ENCODE peak calls at places on chromosomes 11 and 22, in seven cellular contexts. X is GM23338, M is transverse colon, S is HCT116, C is suprapubic skin, K is Panc1, Y is sigmoid colon. V is an unnamed sample.

GRCh38 chr11:128621491-128622136 is 34.3 kb upstream of the ETS1 start:
- DNase-seq in X (no peak), M (no peak), S (no peak), C (no peak), K (no peak), Y (peak), V (no peak)

GRCh38 chr22:48197189-48197690 is 1434.8 kb downstream of the TBC1D22A start:
- DNase-seq in X (no peak), M (no peak), S (no peak), C (no peak), K (no peak), Y (no peak), V (no peak)

GRCh38 chr11:69956669-69957190 is 121.4 kb upstream of the ANO1 start:
- DNase-seq in X (no peak), M (no peak), S (no peak), C (no peak), K (no peak), Y (no peak), V (no peak)

GRCh38 chr11:124646148-124646547 is 23.5 kb downstream of the TBRG1 start:
- DNase-seq in X (no peak), M (no peak), S (no peak), C (no peak), K (no peak), Y (no peak), V (no peak)

GRCh38 chr11:84498016-84498415 is 1129.1 kb downstream of the DLG2 start:
- DNase-seq in X (no peak), M (no peak), S (no peak), C (no peak), K (no peak), Y (no peak), V (no peak)

GRCh38 chr11:126655807-126656128 is 300.3 kb downstream of the ST3GAL4 start:
- DNase-seq in X (no peak), M (no peak), S (no peak), C (no peak), K (no peak), Y (no peak), V (no peak)

GRCh38 chr11:16093889-16094653 is 262.3 kb downstream of the SOX6 start:
- DNase-seq in X (no peak), M (no peak), S (no peak), C (no peak), K (no peak), Y (no peak), V (no peak)

GRCh38 chr11:5967708-5968107 is 586 bp downstream of the OR56A5 start:
- DNase-seq in X (no peak), M (no peak), S (no peak), C (no peak), K (no peak), Y (no peak), V (no peak)

GRCh38 chr11:117618956-117619355 is 178.1 kb downstream of the DSCAML1 start:
- DNase-seq in X (peak), M (no peak), S (no peak), C (no peak), K (no peak), Y (peak), V (no peak)

GRCh38 chr11:133895551-133895950 is 50.2 kb upstream of the SPATA19 start:
- DNase-seq in X (peak), M (no peak), S (no peak), C (peak), K (no peak), Y (peak), V (no peak)

GRCh38 chr11:120215634-120216033 is 4.8 kb downstream of the OAF start:
- DNase-seq in X (no peak), M (no peak), S (no peak), C (no peak), K (no peak), Y (peak), V (no peak)

GRCh38 chr11:76604652-76605241 is 65.8 kb downstream of the LRRC32 start:
- DNase-seq in X (no peak), M (peak), S (no peak), C (peak), K (no peak), Y (peak), V (no peak)

GRCh38 chr11:123694551-123694950 is 40.1 kb upstream of the SCN3B start:
- DNase-seq in X (no peak), M (no peak), S (no peak), C (no peak), K (no peak), Y (no peak), V (no peak)

GRCh38 chr11:44775366-44776356 is 48.9 kb downstream of the TSPAN18 start:
- DNase-seq in X (peak), M (peak), S (peak), C (peak), K (peak), Y (peak), V (no peak)

GRCh38 chr11:46930089-46930488 is 6.5 kb upstream of the CSTPP1 start:
- DNase-seq in X (no peak), M (peak), S (no peak), C (no peak), K (no peak), Y (no peak), V (no peak)

DNA sequence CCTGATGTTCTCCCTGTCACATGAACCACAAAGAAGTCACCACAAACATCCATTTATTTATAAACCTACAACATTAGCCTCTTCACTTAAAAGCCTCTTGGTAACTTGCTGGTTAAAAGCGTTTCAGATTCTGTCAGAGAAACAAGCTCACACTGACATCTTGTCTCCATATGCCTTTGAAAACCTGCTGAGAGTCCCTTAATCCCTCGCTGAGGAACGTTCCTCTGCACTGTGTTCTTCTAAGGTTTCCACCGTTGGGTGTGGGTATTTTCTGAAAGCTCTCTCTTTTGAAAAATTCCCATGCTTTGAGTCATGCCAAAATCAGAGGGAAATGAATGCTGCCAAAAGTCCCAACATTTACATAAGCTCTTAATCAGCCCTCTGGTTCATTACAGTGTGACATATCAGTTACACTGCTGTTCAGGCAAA is 149.8 kb downstream of the CCDC34 start:
- DNase-seq in X (no peak), M (no peak), S (no peak), C (no peak), K (peak), Y (no peak), V (no peak)
- TF ChIP-seq POLR2AphosphoS5 in X (no peak), M (no peak), S (no peak), C (no peak), K (no peak), Y (no peak), V (no peak)

GRCh38 chr22:22820076-22820475 is 67.5 kb upstream of the IGLL5 start:
- DNase-seq in X (no peak), M (no peak), S (no peak), C (no peak), K (no peak), Y (no peak), V (no peak)

GRCh38 chr22:22818202-22818538 is 69.4 kb upstream of the IGLL5 start:
- DNase-seq in X (no peak), M (no peak), S (no peak), C (no peak), K (no peak), Y (no peak), V (no peak)

GRCh38 chr22:22820626-22821025 is 67.0 kb upstream of the IGLL5 start:
- DNase-seq in X (no peak), M (no peak), S (no peak), C (no peak), K (no peak), Y (no peak), V (no peak)

GRCh38 chr22:22817468-22818201 is 70.0 kb upstream of the IGLL5 start:
- DNase-seq in X (no peak), M (no peak), S (no peak), C (no peak), K (no peak), Y (no peak), V (no peak)

DNA sequence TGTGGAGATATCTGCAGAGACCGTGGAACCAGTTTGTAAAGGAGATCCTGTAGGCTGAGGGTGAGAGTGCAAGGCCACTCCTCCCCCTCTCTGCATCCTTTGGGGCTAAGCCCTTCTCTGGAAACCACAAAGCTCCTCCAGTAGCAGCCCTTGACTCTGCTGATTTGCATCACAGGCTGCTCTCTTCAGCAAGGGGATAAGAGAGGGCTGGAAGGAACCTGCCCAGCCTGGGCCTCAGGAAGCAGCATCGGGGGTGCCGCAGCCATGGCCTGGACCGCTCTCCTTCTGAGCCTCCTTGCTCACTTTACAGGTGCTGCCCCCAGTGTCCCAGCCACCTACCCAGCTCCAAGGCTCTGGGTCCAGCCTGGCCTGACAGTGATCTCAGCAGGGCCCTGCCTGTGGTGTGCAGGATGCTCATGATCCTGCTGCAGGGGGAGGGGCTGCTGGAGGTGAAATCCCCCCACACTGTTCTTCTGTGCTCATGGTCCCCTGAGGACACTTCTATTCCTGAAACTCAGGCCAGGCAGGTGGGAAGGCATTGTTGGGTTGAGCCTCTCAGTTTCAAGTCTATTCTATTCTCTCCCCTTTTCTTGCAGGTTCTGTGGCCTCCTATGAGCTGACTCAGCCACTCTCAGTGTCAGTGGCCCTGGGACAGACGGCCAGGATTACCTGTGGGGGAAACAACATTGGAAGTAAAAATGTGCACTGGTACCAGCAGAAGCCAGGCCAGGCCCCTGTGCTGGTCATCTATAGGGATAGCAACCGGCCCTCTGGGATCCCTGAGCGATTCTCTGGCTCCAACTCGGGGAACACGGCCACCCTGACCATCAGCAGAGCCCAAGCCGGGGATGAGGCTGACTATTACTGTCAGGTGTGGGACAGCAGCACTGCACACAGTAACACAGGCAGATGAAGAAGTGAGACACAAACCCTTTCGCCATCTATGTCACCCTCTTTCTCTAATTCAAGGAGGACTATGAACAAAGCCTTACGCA is 68.5 kb upstream of the IGLL5 start:
- DNase-seq in X (no peak), M (peak), S (no peak), C (no peak), K (no peak), Y (no peak), V (no peak)
- H3K4me3 ChIP-seq in X (no peak), M (no peak), S (no peak), C (no peak), K (no peak), Y (no peak), V (no peak)

DNA sequence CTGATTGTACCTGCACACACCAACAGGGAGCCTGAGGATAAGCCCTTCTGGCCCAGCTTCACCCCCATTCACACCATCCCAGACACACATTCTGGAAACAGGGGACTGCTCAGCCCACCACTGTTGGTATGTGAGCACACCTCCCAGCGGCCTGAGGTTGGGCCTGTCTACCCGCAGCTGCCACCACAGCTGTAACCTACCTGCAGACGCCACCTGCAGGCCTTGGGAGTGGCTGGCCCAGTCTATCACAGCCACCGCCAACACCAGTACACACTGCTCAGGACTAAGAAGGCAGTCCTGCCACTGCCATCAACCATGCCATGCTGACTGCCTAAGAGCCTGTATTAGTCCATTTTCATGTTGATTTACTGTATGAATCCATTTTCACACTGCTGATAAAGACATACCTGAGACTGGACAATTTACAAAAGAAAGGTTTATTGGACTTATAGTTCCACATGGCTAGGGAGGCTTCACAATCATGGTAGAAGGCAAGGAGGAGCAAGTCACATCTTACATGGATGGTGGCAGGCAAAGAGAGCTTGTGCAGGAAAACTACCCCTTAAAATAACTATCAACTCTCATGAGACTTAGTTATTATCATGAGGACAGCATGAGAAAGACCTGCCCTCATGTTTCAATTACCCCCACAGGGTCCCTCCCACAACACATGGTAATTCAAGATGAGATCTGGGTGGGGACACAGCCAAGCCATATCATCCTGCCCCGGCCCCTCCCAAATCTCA is 30.6 kb downstream of the RSF1 start:
- DNase-seq in X (peak), M (no peak), S (no peak), C (no peak), K (no peak), Y (no peak), V (no peak)
- TF ChIP-seq POLR2AphosphoS5 in X (no peak), M (no peak), S (no peak), C (no peak), K (no peak), Y (no peak), V (no peak)

GRCh38 chr22:31123292-31123602 is 481 bp downstream of the INPP5J start:
- DNase-seq in X (no peak), M (no peak), S (no peak), C (no peak), K (no peak), Y (no peak), V (no peak)
- H3K4me3 ChIP-seq in X (peak), M (peak), S (peak), C (peak), K (peak), Y (peak), V (no peak)

GRCh38 chr11:67391304-67392181 is at the start of gene RAD9A:
- DNase-seq in X (peak), M (peak), S (peak), C (peak), K (peak), Y (peak), V (peak)
- TF ChIP-seq POLR2AphosphoS5 in X (peak), M (peak), S (peak), C (peak), K (peak), Y (peak), V (peak)

GRCh38 chr11:266676-267439 is 11.3 kb upstream of the NLRP6 start:
- DNase-seq in X (peak), M (no peak), S (no peak), C (peak), K (no peak), Y (no peak), V (no peak)
- H3K4me3 ChIP-seq in X (no peak), M (no peak), S (no peak), C (no peak), K (peak), Y (no peak), V (no peak)

GRCh38 chr11:68006606-68007166 is 2.8 kb upstream of the UNC93B1 start:
- DNase-seq in X (no peak), M (no peak), S (no peak), C (peak), K (no peak), Y (no peak), V (no peak)

GRCh38 chr11:68004551-68005335 is 846 bp upstream of the UNC93B1 start:
- DNase-seq in X (no peak), M (no peak), S (peak), C (no peak), K (no peak), Y (no peak), V (no peak)

GRCh38 chr11:68002575-68002942 is 1.3 kb downstream of the UNC93B1 start:
- DNase-seq in X (no peak), M (no peak), S (no peak), C (no peak), K (no peak), Y (no peak), V (no peak)

GRCh38 chr11:68002943-68003845 is 703 bp downstream of the UNC93B1 start:
- DNase-seq in X (peak), M (peak), S (no peak), C (peak), K (no peak), Y (no peak), V (no peak)

GRCh38 chr11:68003846-68004550 is at the start of gene UNC93B1:
- DNase-seq in X (peak), M (peak), S (peak), C (peak), K (no peak), Y (peak), V (peak)
- TF ChIP-seq POLR2AphosphoS5 in X (peak), M (peak), S (peak), C (no peak), K (peak), Y (peak), V (peak)

DNA sequence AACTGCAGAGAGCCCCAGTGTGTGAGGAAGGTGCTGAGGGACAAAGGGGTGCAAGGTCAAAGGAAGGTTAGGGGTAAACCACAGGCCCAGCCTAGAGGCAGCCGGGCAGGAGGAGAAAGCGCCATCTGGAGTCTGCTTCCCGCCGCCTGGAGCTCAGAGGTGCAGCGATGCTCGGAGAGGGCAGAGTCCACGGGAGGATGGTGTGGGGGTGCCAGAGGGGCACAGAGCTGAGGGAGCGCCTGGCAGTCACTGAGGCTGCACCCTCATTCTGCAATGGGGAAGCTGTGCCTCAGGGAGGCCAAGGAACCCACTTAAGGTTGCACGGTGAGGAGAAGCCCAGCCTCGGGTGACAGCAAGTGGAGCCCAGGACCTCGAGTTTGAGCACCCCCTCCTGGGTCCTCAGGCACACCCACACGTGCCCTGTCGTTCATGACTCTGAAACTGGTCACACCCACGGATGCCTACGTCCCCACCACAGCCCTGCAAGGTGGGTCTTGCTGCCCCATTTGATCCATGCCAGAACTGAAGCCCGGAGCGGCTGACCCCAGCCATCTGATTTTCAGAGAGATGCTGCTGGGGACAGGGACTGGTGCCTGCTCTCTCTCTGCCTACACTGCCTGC is 1.6 kb downstream of the IL2RB start:
- DNase-seq in X (no peak), M (no peak), S (no peak), C (no peak), K (no peak), Y (no peak), V (no peak)
- H3K4me3 ChIP-seq in X (no peak), M (no peak), S (no peak), C (no peak), K (no peak), Y (no peak), V (no peak)